ENCODE peak calls at places on chromosomes 4 and X, in four cellular contexts. F, M, H and N are unnamed samples.

GRCh38 chr4:158259955-158260575 is 49.8 kb downstream of the TMEM144 start:
- DNase-seq in H (peak; percentile 9), F (no peak), M (peak; percentile 42), N (peak; percentile 38)

GRCh38 chr4:30754021-30754420 is 33.9 kb downstream of the PCDH7 start:
- DNase-seq in H (no peak), F (no peak), M (peak; percentile 75), N (peak; percentile 62)

GRCh38 chr4:35525192-35525978 is 718.9 kb downstream of the ARAP2 start:
- DNase-seq in F (peak; percentile 63), M (no peak), H (no peak), N (no peak)

GRCh38 chr4:48138511-48138910 is 4.5 kb upstream of the TXK start:
- DNase-seq in H (no peak), M (no peak), F (no peak), N (no peak)

GRCh38 chr4:33837043-33837442 is 2407.3 kb downstream of the ARAP2 start:
- DNase-seq in F (no peak), H (no peak), M (peak; percentile 80), N (peak; percentile 79)

GRCh38 chr4:137621056-137621455 is 88.8 kb upstream of the PCDH18 start:
- DNase-seq in H (peak; percentile 67), M (no peak), F (no peak), N (peak; percentile 53)

GRCh38 chr4:119035941-119036737 is 99.5 kb upstream of the MYOZ2 start:
- DNase-seq in M (peak; percentile 51), H (no peak), F (no peak), N (no peak)

GRCh38 chr4:23946307-23946706 is 56.5 kb upstream of the PPARGC1A start:
- DNase-seq in H (no peak), F (no peak), M (no peak), N (no peak)

GRCh38 chrX:57528670-57529255 is 63.0 kb upstream of the ZXDB start:
- DNase-seq in H (no peak), F (peak; percentile 38), M (peak; percentile 1), N (no peak)

GRCh38 chr4:171517883-171518282 is 295.3 kb upstream of the GALNTL6 start:
- DNase-seq in H (no peak), F (no peak), M (no peak), N (no peak)

GRCh38 chr4:73653695-73654106 is 33.5 kb upstream of the RASSF6 start:
- DNase-seq in F (no peak), H (peak; percentile 45), M (peak; percentile 62), N (peak; percentile 77)

GRCh38 chrX:123450217-123450616 is 266.1 kb downstream of the GRIA3 start:
- DNase-seq in M (peak; percentile 1), H (peak; percentile 0), F (no peak), N (no peak)

DNA sequence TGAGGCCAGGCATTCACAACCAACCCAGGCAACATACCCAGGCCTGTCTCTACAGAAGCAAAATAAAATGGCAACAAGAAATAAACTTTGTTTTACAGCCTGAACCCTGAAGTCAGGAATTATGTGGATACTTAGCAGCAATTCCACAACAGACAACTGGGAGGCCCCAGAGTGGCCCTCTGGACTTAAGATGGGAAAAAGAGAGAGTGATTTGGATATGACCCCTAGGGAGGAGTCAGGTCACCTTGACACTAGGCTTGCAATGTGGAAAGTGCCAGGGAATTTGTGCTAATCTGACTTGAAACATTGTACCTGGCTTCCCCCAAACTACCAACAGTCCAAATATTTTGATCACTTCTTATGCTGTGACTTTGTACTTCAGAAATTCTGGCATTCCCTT is 193.1 kb downstream of the PARM1 start:
- DNase-seq in H (no peak), F (no peak), M (no peak), N (no peak)
- H3K18ac ChIP-seq in H (no peak overlapping the region), F (peak overlapping the region; percentile 51), M (no peak overlapping the region), N (no peak overlapping the region)

GRCh38 chrX:40168183-40169015 is 70.6 kb upstream of the BCOR start:
- DNase-seq in F (peak; percentile 31), M (no peak), H (no peak), N (no peak)

GRCh38 chrX:40171513-40172168 is 73.9 kb upstream of the BCOR start:
- DNase-seq in H (no peak), M (no peak), F (peak; percentile 36), N (peak; percentile 86)

GRCh38 chrX:40167240-40168182 is 69.8 kb upstream of the BCOR start:
- DNase-seq in H (no peak), F (peak; percentile 84), M (no peak), N (peak; percentile 57)

GRCh38 chrX:40170830-40171512 is 73.2 kb upstream of the BCOR start:
- DNase-seq in M (no peak), H (no peak), F (peak; percentile 54), N (peak; percentile 69)

DNA sequence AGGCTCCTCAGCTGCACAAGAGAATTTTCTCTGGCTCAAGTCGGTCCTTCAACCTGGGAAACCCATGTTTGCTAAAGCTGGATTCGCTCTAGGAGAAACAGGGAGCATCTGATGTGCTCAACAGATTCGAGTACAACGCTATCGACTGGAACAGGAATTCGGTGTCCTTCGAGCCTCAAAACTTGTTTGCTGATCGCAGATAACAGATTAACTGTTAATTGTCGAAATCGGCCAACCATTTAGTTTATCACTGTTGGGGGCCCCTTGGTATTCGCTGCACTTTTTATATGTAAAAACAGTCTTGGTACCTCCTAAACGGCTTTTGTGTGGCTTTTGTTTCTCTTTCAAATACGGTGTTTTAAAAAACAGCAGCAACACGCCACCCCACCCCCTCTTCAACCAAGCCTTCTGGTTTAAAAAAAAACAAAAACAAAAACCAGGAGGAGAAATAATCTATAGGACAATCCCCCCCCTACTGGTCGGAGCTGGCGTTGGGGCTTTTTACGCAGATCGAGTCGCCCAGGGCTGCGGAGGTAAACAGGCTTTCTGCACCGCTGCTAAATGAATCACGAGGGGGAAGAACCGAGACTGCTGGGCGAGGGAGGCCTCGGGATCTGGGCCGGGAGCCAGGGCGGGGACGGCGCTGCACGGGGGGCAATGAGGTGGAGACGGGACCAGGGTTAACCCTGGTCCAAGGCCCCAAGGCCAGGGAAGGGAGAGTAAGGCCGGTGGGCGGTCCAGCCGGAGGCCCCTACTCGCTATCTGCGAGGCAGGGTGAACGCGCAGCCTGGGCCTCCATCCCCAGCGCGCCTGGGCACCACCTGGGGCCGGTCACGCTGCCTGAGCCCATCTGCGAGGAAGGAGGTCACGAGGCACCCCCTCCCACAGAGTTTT is 71.7 kb upstream of the BCOR start:
- DNase-seq in F (peak; percentile 91), M (peak; percentile 75), H (no peak), N (peak; percentile 93)
- H4K8ac ChIP-seq in F (peak overlapping the region; percentile 45), M (peak overlapping the region; percentile 68), H (no peak overlapping the region), N (peak overlapping the region; percentile 72)

DNA sequence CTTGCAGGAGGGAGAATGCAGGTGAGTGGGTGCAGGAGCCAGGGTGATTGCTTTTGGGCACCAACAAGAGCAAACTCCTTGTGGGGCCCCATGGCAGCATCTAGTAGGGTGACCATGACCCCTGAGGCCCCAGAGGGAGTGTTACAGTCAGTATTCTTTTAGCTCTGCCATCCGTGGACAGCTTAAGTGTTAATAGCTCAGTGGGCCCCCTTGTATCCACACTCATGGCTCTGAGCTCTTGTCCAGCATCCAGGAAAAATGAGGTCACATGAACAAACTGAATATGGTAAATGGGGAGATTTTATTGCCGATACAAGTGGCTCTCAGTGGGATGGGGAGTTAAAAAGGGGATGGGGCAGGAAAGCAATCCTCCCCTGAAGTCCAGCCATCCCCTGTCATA is 27.3 kb upstream of the LRCH2 start:
- DNase-seq in M (no peak), F (no peak), H (no peak), N (no peak)
- H4K91ac ChIP-seq in M (peak overlapping the region; percentile 42), F (no peak overlapping the region), H (no peak overlapping the region), N (no peak overlapping the region)

GRCh38 chr4:99946346-99947189 is at the start of gene DNAJB14:
- DNase-seq in F (peak; percentile 80), H (peak; percentile 69), M (peak; percentile 69), N (peak; percentile 77)
- H3K18ac ChIP-seq in F (peak within 1 kb of the TSS; percentile 51), H (peak within 1 kb of the TSS; percentile 94), M (peak within 1 kb of the TSS; percentile 65), N (peak within 1 kb of the TSS; percentile 84)

GRCh38 chr4:8507624-8508023 is 67.0 kb downstream of the TRMT44 start:
- DNase-seq in F (no peak), H (no peak), M (no peak), N (no peak)

GRCh38 chr4:8505229-8505628 is 64.7 kb downstream of the TRMT44 start:
- DNase-seq in M (no peak), F (no peak), H (no peak), N (no peak)

GRCh38 chr4:8506006-8506372 is 65.4 kb downstream of the TRMT44 start:
- DNase-seq in H (no peak), F (no peak), M (no peak), N (no peak)

GRCh38 chr4:8507251-8507570 is 66.6 kb downstream of the TRMT44 start:
- DNase-seq in H (no peak), M (no peak), F (no peak), N (no peak)

GRCh38 chr4:8506373-8507250 is 66.0 kb downstream of the TRMT44 start:
- DNase-seq in F (peak; percentile 59), M (peak; percentile 74), H (peak; percentile 36), N (peak; percentile 16)
- H4K8ac ChIP-seq in F (no peak overlapping the region), M (peak overlapping the region; percentile 12), H (peak overlapping the region; percentile 48), N (no peak overlapping the region)

GRCh38 chrX:16461968-16462367 is 188.0 kb upstream of the S100G start:
- DNase-seq in F (no peak), H (no peak), M (no peak), N (no peak)

GRCh38 chrX:16462912-16463311 is 187.0 kb upstream of the S100G start:
- DNase-seq in M (peak; percentile 94), F (no peak), H (no peak), N (peak; percentile 21)

GRCh38 chrX:16464369-16464768 is 185.6 kb upstream of the S100G start:
- DNase-seq in H (no peak), F (no peak), M (no peak), N (no peak)

GRCh38 chrX:16466640-16467432 is 183.1 kb upstream of the S100G start:
- DNase-seq in F (no peak), M (peak; percentile 68), H (no peak), N (peak; percentile 13)

GRCh38 chrX:16465081-16465876 is 184.7 kb upstream of the S100G start:
- DNase-seq in F (no peak), H (no peak), M (peak; percentile 60), N (no peak)
- H4K91ac ChIP-seq in F (no peak overlapping the region), H (no peak overlapping the region), M (no peak overlapping the region), N (no peak overlapping the region)

DNA sequence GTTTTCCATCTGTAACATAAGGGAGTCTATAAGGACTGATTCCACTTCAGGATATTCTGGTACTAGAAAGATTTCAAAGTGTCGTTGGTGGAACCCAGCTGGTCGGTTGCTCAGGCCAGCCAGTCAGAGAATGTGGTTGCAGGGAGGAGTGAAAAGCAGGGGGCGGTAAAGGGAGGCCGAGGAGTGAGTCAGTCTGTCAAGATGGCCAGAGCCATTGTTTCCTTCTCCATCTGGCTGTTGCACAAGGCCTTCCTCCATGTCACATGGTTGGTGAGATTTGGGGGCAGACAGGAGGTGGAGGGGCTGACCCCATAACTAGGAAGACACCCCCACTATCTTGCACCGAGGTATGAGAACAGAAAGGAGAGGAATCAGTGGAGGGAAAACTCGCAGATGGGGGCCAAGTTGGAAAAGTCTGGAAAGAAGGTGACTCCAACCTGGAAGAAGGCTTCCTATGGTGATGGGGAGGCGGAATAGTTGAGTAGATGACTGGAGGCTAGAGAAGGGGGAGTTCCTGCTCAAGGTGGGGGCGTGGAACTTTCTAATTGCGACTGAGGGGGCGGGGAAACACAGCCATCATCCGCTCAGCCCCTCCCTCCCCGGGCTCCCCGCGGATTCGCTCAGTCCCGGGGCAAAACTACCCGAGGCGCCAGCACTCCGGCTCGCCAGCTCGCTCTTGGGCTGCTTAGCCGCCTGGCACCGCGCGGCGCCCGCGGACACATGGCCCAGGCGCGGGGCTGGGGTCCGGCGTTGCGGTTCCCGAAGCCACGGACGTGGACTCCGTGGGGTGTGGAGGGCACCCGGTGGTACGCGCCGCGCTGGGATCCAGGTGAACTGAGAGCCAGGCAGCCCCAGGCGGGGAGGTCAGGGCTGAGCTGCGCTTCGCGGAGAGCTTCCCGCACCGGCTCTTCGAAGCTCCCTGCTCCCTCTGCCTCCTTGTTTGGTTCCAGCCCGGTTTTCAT is 38.5 kb downstream of the STARD8 start:
- DNase-seq in H (no peak), F (peak; percentile 71), M (peak; percentile 76), N (peak; percentile 26)
- H3K18ac ChIP-seq in H (peak overlapping the region; percentile 67), F (no peak overlapping the region), M (no peak overlapping the region), N (no peak overlapping the region)